ENCODE peak calls at places on chromosomes 1 and 21, in five cellular contexts. R, B, O, A and E are unnamed samples.

GRCh38 chr21:35072960-35073359 is 23.9 kb upstream of the RUNX1 start:
- DNase-seq in R (no peak), A (no peak), B (no peak), O (no peak), E (no peak)

GRCh38 chr1:214019499-214019898 is 31.7 kb downstream of the PROX1 start:
- DNase-seq in B (no peak), A (no peak), O (no peak), R (no peak), E (no peak)

GRCh38 chr21:17513214-17514123 is 626 bp downstream of the CXADR start:
- DNase-seq in A (peak), B (peak), O (peak), R (peak), E (no peak)

GRCh38 chr1:10679521-10680220 is 116.8 kb downstream of the CASZ1 start:
- DNase-seq in R (peak), B (peak), A (peak), O (peak), E (no peak)

GRCh38 chr1:204493882-204494280 is 724 bp downstream of the PIK3C2B start:
- DNase-seq in O (no peak), R (peak), A (no peak), B (no peak), E (no peak)

GRCh38 chr1:226736908-226737818 is 1.9 kb downstream of the ITPKB start:
- DNase-seq in R (peak), B (no peak), O (peak), A (peak), E (no peak)

GRCh38 chr1:165516469-165516868 is 27.3 kb upstream of the LRRC52 start:
- DNase-seq in R (no peak), O (no peak), B (no peak), A (no peak), E (no peak)

GRCh38 chr21:45352621-45353125 is 52.3 kb upstream of the COL18A1 start:
- DNase-seq in B (no peak), A (no peak), O (no peak), R (no peak), E (no peak)

GRCh38 chr1:203913045-203913444 is 51.6 kb downstream of the SNRPE start:
- DNase-seq in B (no peak), A (no peak), O (no peak), R (no peak), E (no peak)

GRCh38 chr1:162753001-162753658 is 37.4 kb upstream of the HSD17B7 start:
- DNase-seq in A (no peak), O (no peak), R (no peak), B (no peak), E (no peak)

GRCh38 chr1:171661076-171661650 is 8.7 kb upstream of the MYOC start:
- DNase-seq in B (no peak), A (no peak), O (no peak), R (peak), E (no peak)